ENCODE peak calls at places on chromosomes 4 and X, in four cellular contexts. J is H9, Z is H1, W is mesendoderm. D is an unnamed sample.

GRCh38 chr4:106978046-106978774 is 57.9 kb downstream of the DKK2 start:
- DNase-seq in J (peak; percentile 52), Z (peak; percentile 51), W (peak; percentile 55), D (no peak)

GRCh38 chr4:80610199-80610598 is 274.7 kb downstream of the CFAP299 start:
- DNase-seq in Z (no peak), W (no peak), J (no peak), D (no peak)

GRCh38 chr4:25795566-25796454 is 67.0 kb downstream of the SEL1L3 start:
- DNase-seq in J (peak; percentile 73), W (peak; percentile 97), Z (peak; percentile 58), D (peak; percentile 83)

GRCh38 chrX:125883169-125883568 is 282.9 kb downstream of the DCAF12L2 start:
- DNase-seq in J (no peak), W (peak; percentile 1), Z (no peak), D (no peak)

GRCh38 chrX:20218809-20219505 is 47.8 kb downstream of the RPS6KA3 start:
- DNase-seq in J (no peak), Z (no peak), W (peak; percentile 28), D (peak; percentile 20)

GRCh38 chr4:140800686-140801085 is 44.5 kb upstream of the TBC1D9 start:
- DNase-seq in W (no peak), J (no peak), Z (no peak), D (no peak)

GRCh38 chr4:7938513-7939376 is 916 bp downstream of the AFAP1 start:
- DNase-seq in J (no peak), W (peak; percentile 71), Z (no peak), D (peak; percentile 45)

GRCh38 chr4:145609494-145610427 is 9.4 kb upstream of the MMAA start:
- DNase-seq in Z (peak; percentile 76), W (peak; percentile 76), J (peak; percentile 55), D (peak; percentile 77)

GRCh38 chr4:14844059-14844458 is 158.2 kb upstream of the CPEB2 start:
- DNase-seq in J (no peak), Z (no peak), W (no peak), D (no peak)

GRCh38 chr4:127304356-127304755 is 328.4 kb upstream of the INTU start:
- DNase-seq in J (no peak), Z (no peak), W (no peak), D (peak; percentile 24)

GRCh38 chr4:22235798-22236197 is 280.1 kb downstream of the ADGRA3 start:
- DNase-seq in Z (no peak), J (no peak), W (peak; percentile 4), D (no peak)
- H3K4ac ChIP-seq in Z (no peak overlapping the region), J (no peak overlapping the region), W (no peak overlapping the region), D (no peak overlapping the region)

GRCh38 chr4:42326040-42326439 is 71.2 kb upstream of the SHISA3 start:
- DNase-seq in Z (no peak), W (no peak), J (no peak), D (no peak)
- H3K56ac ChIP-seq in Z (no peak overlapping the region), W (no peak overlapping the region), J (no peak overlapping the region), D (no peak overlapping the region)

DNA sequence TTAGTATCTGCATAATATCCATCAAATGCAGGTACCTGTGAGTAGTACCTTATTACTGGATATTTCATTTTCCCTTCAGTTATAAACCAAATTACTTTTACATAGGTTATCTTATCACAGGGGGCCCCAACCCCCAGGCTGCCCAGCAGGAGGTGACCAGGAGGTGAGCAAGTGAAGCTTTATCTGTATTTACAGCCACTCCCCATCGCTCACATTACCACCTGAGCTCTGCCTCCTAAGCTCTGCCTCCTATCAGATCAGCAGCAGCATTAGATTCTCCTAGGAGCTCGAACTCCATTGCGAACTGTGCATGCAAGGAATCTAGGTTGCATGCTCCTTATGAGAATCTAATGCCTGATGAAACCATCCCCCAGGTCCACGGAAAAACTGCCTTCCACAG is 6.3 kb downstream of the PRSS12 start:
- DNase-seq in Z (no peak), W (peak; percentile 64), J (no peak), D (no peak)
- H3K4ac ChIP-seq in Z (no peak overlapping the region), W (no peak overlapping the region), J (no peak overlapping the region), D (no peak overlapping the region)

DNA sequence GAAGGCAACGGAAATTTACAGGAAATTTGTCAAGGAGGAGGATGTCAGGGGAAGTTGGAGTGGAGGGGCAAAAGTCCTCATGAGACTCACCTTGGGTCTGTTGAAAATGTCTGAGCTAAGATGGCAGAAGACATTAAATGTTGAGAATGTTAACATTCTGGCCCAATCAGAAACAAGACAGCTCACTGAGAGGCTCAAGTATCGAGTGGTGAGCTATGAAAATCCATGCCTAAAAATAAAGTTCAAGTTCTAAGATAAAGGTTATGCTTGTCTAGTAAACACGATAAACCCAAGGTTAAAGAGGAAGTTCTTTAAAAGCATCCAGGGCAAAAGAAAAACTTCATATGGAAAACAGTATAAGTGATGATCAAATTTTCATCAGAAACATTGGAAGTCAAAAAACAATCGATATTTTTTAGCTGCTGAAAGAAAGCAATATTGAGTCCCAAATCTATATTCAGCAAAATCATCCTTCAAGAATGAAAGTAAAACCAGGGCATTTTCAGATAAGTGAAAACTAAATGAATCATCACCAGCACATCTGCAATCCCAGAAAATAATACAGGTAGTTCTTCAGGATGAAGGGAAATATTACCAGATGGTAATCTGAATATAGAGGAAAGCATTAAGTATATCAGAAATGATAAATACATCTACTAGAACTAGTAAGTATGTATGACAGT is 462.4 kb downstream of the TLL1 start:
- DNase-seq in J (no peak), Z (no peak), W (no peak), D (no peak)
- H3K56ac ChIP-seq in J (no peak overlapping the region), Z (no peak overlapping the region), W (no peak overlapping the region), D (no peak overlapping the region)

GRCh38 chr4:71272976-71273375 is 65.8 kb upstream of the SLC4A4 start:
- DNase-seq in Z (no peak), J (no peak), W (no peak), D (no peak)

GRCh38 chr4:71268156-71268555 is 70.7 kb upstream of the SLC4A4 start:
- DNase-seq in J (no peak), W (no peak), Z (no peak), D (peak; percentile 37)

GRCh38 chr4:71267244-71267643 is 71.6 kb upstream of the SLC4A4 start:
- DNase-seq in W (no peak), J (no peak), Z (no peak), D (peak; percentile 17)

GRCh38 chr4:71269241-71269640 is 69.6 kb upstream of the SLC4A4 start:
- DNase-seq in J (no peak), W (no peak), Z (no peak), D (no peak)

DNA sequence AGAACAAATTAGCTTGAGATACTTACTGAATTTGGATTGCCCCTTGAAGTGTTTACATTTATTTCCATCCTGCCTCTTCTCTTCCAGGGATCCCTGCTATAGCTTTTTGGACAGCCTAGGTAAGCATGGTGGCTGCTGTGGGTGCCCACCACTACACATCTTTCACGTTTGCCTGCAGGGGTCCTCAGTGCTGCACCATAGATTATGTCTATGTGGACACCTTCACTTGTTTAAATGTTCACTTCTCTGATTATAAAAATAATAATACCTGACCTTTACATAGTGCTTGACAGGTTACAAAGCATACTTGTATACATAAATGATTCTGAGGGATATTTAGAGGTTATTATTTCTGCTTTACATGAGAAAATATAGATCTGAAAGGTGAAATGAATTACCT is 67.9 kb upstream of the SLC4A4 start:
- DNase-seq in Z (peak; percentile 53), J (peak; percentile 38), W (peak; percentile 51), D (peak; percentile 45)
- H3K4ac ChIP-seq in Z (no peak overlapping the region), J (no peak overlapping the region), W (no peak overlapping the region), D (peak overlapping the region; percentile 22)

D was measured in IMR-90.